ENCODE peak calls at places on chromosomes 11 and 22, in ten cellular contexts. I is heart right ventricle, K is GM23248, L is fibroblast of lung, S is HCT116, Q is heart left ventricle, V is neural progenitor cell, R is right atrium auricular region, J is hepatocyte, O is endodermal cell. M is an unnamed sample.

GRCh38 chr11:73188301-73188700 is 29.8 kb upstream of the P2RY2 start:
- DNase-seq in V (no peak), Q (peak; percentile 71), S (no peak), J (no peak), K (no peak), O (no peak), I (peak; percentile 68), R (no peak), L (no peak), M (no peak)

GRCh38 chr11:126058090-126058489 is 4.6 kb downstream of the CDON start:
- DNase-seq in K (no peak), I (no peak), Q (no peak), V (no peak), L (no peak), J (no peak), O (no peak), S (no peak), R (no peak), M (no peak)

GRCh38 chr11:26649884-26650283 is 72.0 kb downstream of the SLC5A12 start:
- DNase-seq in Q (no peak), L (peak; percentile 55), I (peak; percentile 14), R (no peak), V (peak; percentile 86), K (peak; percentile 73), O (peak; percentile 88), S (peak; percentile 3), J (peak; percentile 84), M (peak; percentile 82)

GRCh38 chr11:1081601-1082311 is 7.1 kb downstream of the MUC2 start:
- DNase-seq in J (no peak), Q (no peak), I (no peak), S (no peak), R (no peak), K (no peak), L (no peak), V (no peak), O (peak; percentile 38), M (no peak)

GRCh38 chr11:23280088-23280487 is 419.8 kb upstream of the CCDC179 start:
- DNase-seq in V (no peak), S (no peak), O (no peak), Q (no peak), K (peak; percentile 45), J (no peak), I (no peak), R (no peak), L (peak; percentile 94), M (peak; percentile 50)

GRCh38 chr22:42947211-42947990 is 67.5 kb downstream of the PACSIN2 start:
- DNase-seq in J (no peak), S (peak; percentile 73), K (no peak), O (no peak), I (peak; percentile 55), R (no peak), V (peak; percentile 28), L (peak; percentile 36), Q (peak; percentile 69), M (no peak)

GRCh38 chr11:12221136-12221535 is 110.7 kb downstream of the MICAL2 start:
- DNase-seq in J (no peak), O (no peak), S (no peak), R (no peak), V (no peak), L (no peak), K (no peak), I (no peak), Q (no peak), M (no peak)

GRCh38 chr11:94574193-94574961 is 7.2 kb downstream of the PIWIL4 start:
- DNase-seq in O (no peak), I (no peak), L (peak; percentile 78), Q (no peak), R (no peak), S (no peak), J (peak; percentile 14), K (peak; percentile 87), V (no peak), M (peak; percentile 87)

GRCh38 chr11:2549080-2549479 is 104.3 kb downstream of the KCNQ1 start:
- DNase-seq in O (peak; percentile 24), J (no peak), K (no peak), S (no peak), I (no peak), L (no peak), Q (peak; percentile 17), R (no peak), V (no peak), M (no peak)

GRCh38 chr11:64469288-64469687 is 110.3 kb downstream of the RPS6KA4 start:
- DNase-seq in Q (no peak), L (no peak), I (no peak), O (no peak), R (no peak), S (no peak), J (no peak), V (no peak), K (no peak), M (no peak)

GRCh38 chr22:21995660-21996059 is 13.1 kb upstream of the TOP3B start:
- DNase-seq in K (no peak), O (no peak), J (no peak), Q (no peak), L (no peak), R (no peak), I (no peak), V (no peak), S (no peak), M (no peak)

GRCh38 chr11:103609117-103610066 is 427.0 kb upstream of the DDI1 start:
- DNase-seq in K (peak; percentile 89), I (no peak), R (no peak), Q (no peak), S (peak; percentile 78), O (peak; percentile 83), L (peak; percentile 97), V (no peak), J (peak; percentile 74), M (no peak)

DNA sequence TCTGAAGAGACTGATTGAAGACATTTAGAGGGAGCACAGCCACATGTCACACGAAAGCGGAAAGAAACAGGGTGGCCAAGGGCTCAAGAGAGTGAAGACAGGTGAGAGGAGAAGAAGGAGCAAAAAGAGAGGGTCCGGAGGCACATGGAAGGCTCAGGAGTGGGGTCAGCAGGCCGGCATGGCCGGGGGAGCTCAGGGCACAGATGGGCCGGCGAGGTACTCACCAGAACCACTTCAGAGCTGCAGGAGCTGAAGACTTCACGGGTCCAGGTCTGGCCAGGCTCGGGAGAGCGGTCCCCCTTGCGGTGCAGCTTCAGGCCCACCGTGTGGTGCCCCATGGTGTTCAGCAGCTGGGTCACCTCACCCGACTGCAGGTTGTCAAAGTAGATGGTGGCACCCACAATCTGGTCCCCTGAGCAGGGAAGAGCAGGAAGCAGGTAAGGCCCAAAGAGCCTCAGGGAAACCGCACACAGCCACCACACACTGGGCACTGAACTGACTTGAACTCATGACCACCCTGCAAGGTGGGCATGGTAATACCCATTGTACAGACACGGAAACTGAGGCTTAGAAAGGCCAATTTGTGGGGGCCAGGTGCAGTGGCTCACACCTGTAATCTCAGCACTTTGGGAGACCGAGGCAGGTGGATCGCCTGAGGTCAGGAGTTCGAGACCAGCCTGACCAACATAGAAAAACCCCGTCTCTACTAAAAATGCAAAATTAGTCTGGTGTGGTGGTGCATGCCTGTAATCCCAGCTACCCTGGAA is 11.6 kb downstream of the AHNAK start:
- DNase-seq in J (no peak), S (no peak), O (no peak), Q (no peak), R (no peak), I (no peak), V (no peak), L (no peak), K (no peak), M (no peak)
- H3K36me3 ChIP-seq in J (peaks cover 3% of the 10 kb centered on the region), S (peaks cover 60% of the 10 kb centered on the region), O (peaks cover 77% of the 10 kb centered on the region), Q (peaks cover 73% of the 10 kb centered on the region), R (peaks cover 67% of the 10 kb centered on the region), I (peaks cover 62% of the 10 kb centered on the region), V (no peaks in the 10 kb centered on the region), L (peaks cover 54% of the 10 kb centered on the region), K (peaks cover 53% of the 10 kb centered on the region), M (peaks cover 19% of the 10 kb centered on the region)

DNA sequence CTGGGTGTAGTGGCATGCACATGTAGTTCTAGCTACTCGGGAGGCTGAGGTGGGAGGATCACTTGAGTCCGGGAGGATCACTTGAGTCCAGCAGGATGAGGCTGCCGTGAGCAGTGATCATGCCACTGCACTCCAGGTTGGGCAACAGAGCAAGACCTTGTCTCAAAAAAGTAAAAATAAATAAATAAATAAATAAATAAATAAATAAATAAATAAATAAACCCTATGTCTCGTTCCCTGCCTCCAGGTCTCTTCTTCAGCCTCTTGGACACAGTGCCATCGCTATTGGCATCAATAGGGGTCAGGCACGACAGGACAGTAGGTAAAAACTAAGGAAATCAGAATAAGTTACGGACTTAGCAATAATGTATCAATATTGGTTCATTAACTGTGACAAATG is 23.4 kb upstream of the SYT12 start:
- DNase-seq in R (no peak), K (no peak), I (no peak), V (no peak), Q (no peak), O (no peak), S (no peak), L (no peak), J (no peak), M (no peak)
- H3K9me3 ChIP-seq in R (no peaks in the 10 kb centered on the region), K (no peaks in the 10 kb centered on the region), I (no peaks in the 10 kb centered on the region), V (no peaks in the 10 kb centered on the region), Q (no peaks in the 10 kb centered on the region), O (no peaks in the 10 kb centered on the region), S (no peaks in the 10 kb centered on the region), L (no peaks in the 10 kb centered on the region), J (no peaks in the 10 kb centered on the region), M (no peaks in the 10 kb centered on the region)

GRCh38 chr22:30087611-30088010 is 7.3 kb downstream of the HORMAD2 start:
- DNase-seq in L (no peak), V (no peak), R (no peak), K (no peak), J (no peak), Q (no peak), O (no peak), I (no peak), S (no peak), M (no peak)
- H3K36me3 ChIP-seq in L (no peaks in the 10 kb centered on the region), V (no peaks in the 10 kb centered on the region), R (no peaks in the 10 kb centered on the region), K (no peaks in the 10 kb centered on the region), J (no peaks in the 10 kb centered on the region), Q (no peaks in the 10 kb centered on the region), O (no peaks in the 10 kb centered on the region), I (no peaks in the 10 kb centered on the region), S (no peaks in the 10 kb centered on the region), M (no peaks in the 10 kb centered on the region)

GRCh38 chr22:47207846-47208554 is 445.6 kb downstream of the TBC1D22A start:
- DNase-seq in K (no peak), S (no peak), J (no peak), I (no peak), O (peak; percentile 20), Q (no peak), V (no peak), R (no peak), L (no peak), M (no peak)

GRCh38 chr22:47209077-47209514 is 446.6 kb downstream of the TBC1D22A start:
- DNase-seq in L (no peak), R (peak; percentile 36), I (no peak), O (no peak), J (no peak), S (no peak), K (no peak), V (no peak), Q (no peak), M (no peak)

GRCh38 chr22:47206819-47207218 is 444.4 kb downstream of the TBC1D22A start:
- DNase-seq in L (no peak), J (no peak), S (no peak), V (no peak), R (peak; percentile 40), Q (no peak), I (no peak), K (no peak), O (peak; percentile 13), M (no peak)

GRCh38 chr22:47206185-47206584 is 443.7 kb downstream of the TBC1D22A start:
- DNase-seq in J (no peak), R (no peak), K (no peak), O (peak; percentile 22), I (no peak), L (no peak), Q (no peak), V (no peak), S (no peak), M (no peak)

GRCh38 chr22:47207387-47207786 is 444.9 kb downstream of the TBC1D22A start:
- DNase-seq in I (no peak), R (no peak), K (no peak), S (no peak), Q (no peak), V (no peak), O (no peak), L (no peak), J (no peak), M (no peak)
- H3K9me3 ChIP-seq in I (no peaks in the 10 kb centered on the region), R (no peaks in the 10 kb centered on the region), K (no peaks in the 10 kb centered on the region), S (no peaks in the 10 kb centered on the region), Q (no peaks in the 10 kb centered on the region), V (no peaks in the 10 kb centered on the region), O (peaks cover 25% of the 10 kb centered on the region), L (no peaks in the 10 kb centered on the region), J (no peaks in the 10 kb centered on the region), M (no peaks in the 10 kb centered on the region)